ENCODE peak calls at places on chromosomes 7 and 10, in ten cellular contexts. One of them, this sample, is unnamed.

GRCh38 chr10:85606401-85606800 is 760.2 kb downstream of the GRID1 start:
- DNase-seq in stimulated activated naive CD8-positive, alpha-beta T cell treated with anti-CD3 and anti-CD28 coated beads, Interleukin-15, Interleukin-2, amounts not matched to agents 100 U/mL and 50 U/mL, for 24 hours: no peak
- DNase-seq in cardiac fibroblast: no peak
- DNase-seq in NCI-H1092 treated with DMSO at 0.1 percent for 48 hours: no peak
- DNase-seq in iris pigment epithelial cell: no peak
- DNase-seq in neural progenitor cell: no peak
- DNase-seq in fibroblast of pulmonary artery: no peak
- DNase-seq in GM03348: no peak
- DNase-seq in activated T-helper 1 cell treated with anti-CD3 and anti-CD28 coated beads, Interleukin-2, amount 50 U/mL, for 16 hours: no peak
- DNase-seq in foreskin melanocyte: no peak
- DNase-seq in this sample: no peak

GRCh38 chr10:51302316-51302715 is 228.0 kb downstream of the PRKG1 start:
- DNase-seq in foreskin melanocyte: no peak
- DNase-seq in neural progenitor cell: no peak
- DNase-seq in stimulated activated naive CD8-positive, alpha-beta T cell treated with anti-CD3 and anti-CD28 coated beads, Interleukin-15, Interleukin-2, amounts not matched to agents 100 U/mL and 50 U/mL, for 24 hours: no peak
- DNase-seq in NCI-H1092 treated with DMSO at 0.1 percent for 48 hours: no peak
- DNase-seq in cardiac fibroblast: peak; percentile 76
- DNase-seq in GM03348: peak; percentile 50
- DNase-seq in iris pigment epithelial cell: no peak
- DNase-seq in activated T-helper 1 cell treated with anti-CD3 and anti-CD28 coated beads, Interleukin-2, amount 50 U/mL, for 16 hours: no peak
- DNase-seq in fibroblast of pulmonary artery: peak; percentile 46
- DNase-seq in this sample: peak; percentile 33

GRCh38 chr10:133100706-133101463 is 13.2 kb downstream of the ADGRA1 start:
- DNase-seq in stimulated activated naive CD8-positive, alpha-beta T cell treated with anti-CD3 and anti-CD28 coated beads, Interleukin-15, Interleukin-2, amounts not matched to agents 100 U/mL and 50 U/mL, for 24 hours: peak; percentile 40
- DNase-seq in activated T-helper 1 cell treated with anti-CD3 and anti-CD28 coated beads, Interleukin-2, amount 50 U/mL, for 16 hours: no peak
- DNase-seq in NCI-H1092 treated with DMSO at 0.1 percent for 48 hours: no peak
- DNase-seq in foreskin melanocyte: no peak
- DNase-seq in neural progenitor cell: peak; percentile 98
- DNase-seq in fibroblast of pulmonary artery: no peak
- DNase-seq in cardiac fibroblast: no peak
- DNase-seq in iris pigment epithelial cell: no peak
- DNase-seq in GM03348: no peak
- DNase-seq in this sample: no peak

GRCh38 chr7:87875151-87876039 is 765 bp downstream of the SLC25A40 start:
- DNase-seq in foreskin melanocyte: no peak
- DNase-seq in iris pigment epithelial cell: no peak
- DNase-seq in stimulated activated naive CD8-positive, alpha-beta T cell treated with anti-CD3 and anti-CD28 coated beads, Interleukin-15, Interleukin-2, amounts not matched to agents 100 U/mL and 50 U/mL, for 24 hours: no peak
- DNase-seq in NCI-H1092 treated with DMSO at 0.1 percent for 48 hours: peak; percentile 64
- DNase-seq in activated T-helper 1 cell treated with anti-CD3 and anti-CD28 coated beads, Interleukin-2, amount 50 U/mL, for 16 hours: peak; percentile 11
- DNase-seq in GM03348: no peak
- DNase-seq in cardiac fibroblast: peak; percentile 18
- DNase-seq in neural progenitor cell: peak; percentile 3
- DNase-seq in fibroblast of pulmonary artery: no peak
- DNase-seq in this sample: peak; percentile 5

GRCh38 chr10:76436367-76436766 is 1004.9 kb downstream of the LRMDA start:
- DNase-seq in activated T-helper 1 cell treated with anti-CD3 and anti-CD28 coated beads, Interleukin-2, amount 50 U/mL, for 16 hours: no peak
- DNase-seq in stimulated activated naive CD8-positive, alpha-beta T cell treated with anti-CD3 and anti-CD28 coated beads, Interleukin-15, Interleukin-2, amounts not matched to agents 100 U/mL and 50 U/mL, for 24 hours: no peak
- DNase-seq in neural progenitor cell: no peak
- DNase-seq in GM03348: no peak
- DNase-seq in fibroblast of pulmonary artery: no peak
- DNase-seq in NCI-H1092 treated with DMSO at 0.1 percent for 48 hours: no peak
- DNase-seq in cardiac fibroblast: no peak
- DNase-seq in iris pigment epithelial cell: no peak
- DNase-seq in foreskin melanocyte: no peak
- DNase-seq in this sample: no peak

GRCh38 chr7:31464601-31465000 is 49.3 kb upstream of the ITPRID1 start:
- DNase-seq in iris pigment epithelial cell: no peak
- DNase-seq in cardiac fibroblast: no peak
- DNase-seq in GM03348: no peak
- DNase-seq in fibroblast of pulmonary artery: no peak
- DNase-seq in stimulated activated naive CD8-positive, alpha-beta T cell treated with anti-CD3 and anti-CD28 coated beads, Interleukin-15, Interleukin-2, amounts not matched to agents 100 U/mL and 50 U/mL, for 24 hours: no peak
- DNase-seq in foreskin melanocyte: no peak
- DNase-seq in NCI-H1092 treated with DMSO at 0.1 percent for 48 hours: no peak
- DNase-seq in neural progenitor cell: no peak
- DNase-seq in activated T-helper 1 cell treated with anti-CD3 and anti-CD28 coated beads, Interleukin-2, amount 50 U/mL, for 16 hours: no peak
- DNase-seq in this sample: no peak

GRCh38 chr7:107594961-107595737 is 15.1 kb downstream of the BCAP29 start:
- DNase-seq in foreskin melanocyte: peak; percentile 90
- DNase-seq in neural progenitor cell: no peak
- DNase-seq in iris pigment epithelial cell: peak; percentile 94
- DNase-seq in stimulated activated naive CD8-positive, alpha-beta T cell treated with anti-CD3 and anti-CD28 coated beads, Interleukin-15, Interleukin-2, amounts not matched to agents 100 U/mL and 50 U/mL, for 24 hours: no peak
- DNase-seq in GM03348: peak; percentile 55
- DNase-seq in activated T-helper 1 cell treated with anti-CD3 and anti-CD28 coated beads, Interleukin-2, amount 50 U/mL, for 16 hours: no peak
- DNase-seq in NCI-H1092 treated with DMSO at 0.1 percent for 48 hours: no peak
- DNase-seq in fibroblast of pulmonary artery: peak; percentile 98
- DNase-seq in cardiac fibroblast: peak; percentile 99
- DNase-seq in this sample: peak; percentile 98

GRCh38 chr10:72466018-72466417 is 111.3 kb upstream of the DNAJB12 start:
- DNase-seq in fibroblast of pulmonary artery: no peak
- DNase-seq in activated T-helper 1 cell treated with anti-CD3 and anti-CD28 coated beads, Interleukin-2, amount 50 U/mL, for 16 hours: no peak
- DNase-seq in foreskin melanocyte: peak; percentile 70
- DNase-seq in GM03348: no peak
- DNase-seq in cardiac fibroblast: peak; percentile 47
- DNase-seq in neural progenitor cell: no peak
- DNase-seq in NCI-H1092 treated with DMSO at 0.1 percent for 48 hours: no peak
- DNase-seq in stimulated activated naive CD8-positive, alpha-beta T cell treated with anti-CD3 and anti-CD28 coated beads, Interleukin-15, Interleukin-2, amounts not matched to agents 100 U/mL and 50 U/mL, for 24 hours: no peak
- DNase-seq in iris pigment epithelial cell: no peak
- DNase-seq in this sample: no peak

GRCh38 chr10:132575320-132576201 is 38.0 kb downstream of the INPP5A start:
- DNase-seq in GM03348: no peak
- DNase-seq in NCI-H1092 treated with DMSO at 0.1 percent for 48 hours: no peak
- DNase-seq in cardiac fibroblast: peak; percentile 71
- DNase-seq in fibroblast of pulmonary artery: peak; percentile 65
- DNase-seq in foreskin melanocyte: no peak
- DNase-seq in iris pigment epithelial cell: peak; percentile 83
- DNase-seq in activated T-helper 1 cell treated with anti-CD3 and anti-CD28 coated beads, Interleukin-2, amount 50 U/mL, for 16 hours: no peak
- DNase-seq in stimulated activated naive CD8-positive, alpha-beta T cell treated with anti-CD3 and anti-CD28 coated beads, Interleukin-15, Interleukin-2, amounts not matched to agents 100 U/mL and 50 U/mL, for 24 hours: peak; percentile 69
- DNase-seq in neural progenitor cell: no peak
- DNase-seq in this sample: peak; percentile 74

GRCh38 chr10:86968271-86968993 is at the start of gene ADIRF:
- DNase-seq in fibroblast of pulmonary artery: no peak
- DNase-seq in activated T-helper 1 cell treated with anti-CD3 and anti-CD28 coated beads, Interleukin-2, amount 50 U/mL, for 16 hours: no peak
- DNase-seq in cardiac fibroblast: no peak
- DNase-seq in iris pigment epithelial cell: no peak
- DNase-seq in stimulated activated naive CD8-positive, alpha-beta T cell treated with anti-CD3 and anti-CD28 coated beads, Interleukin-15, Interleukin-2, amounts not matched to agents 100 U/mL and 50 U/mL, for 24 hours: no peak
- DNase-seq in neural progenitor cell: no peak
- DNase-seq in GM03348: peak; percentile 54
- DNase-seq in foreskin melanocyte: no peak
- DNase-seq in NCI-H1092 treated with DMSO at 0.1 percent for 48 hours: no peak
- DNase-seq in this sample: peak; percentile 16

GRCh38 chr10:55446603-55447002 is 645.6 kb upstream of the PCDH15 start:
- DNase-seq in NCI-H1092 treated with DMSO at 0.1 percent for 48 hours: no peak
- DNase-seq in iris pigment epithelial cell: no peak
- DNase-seq in fibroblast of pulmonary artery: no peak
- DNase-seq in cardiac fibroblast: no peak
- DNase-seq in foreskin melanocyte: no peak
- DNase-seq in activated T-helper 1 cell treated with anti-CD3 and anti-CD28 coated beads, Interleukin-2, amount 50 U/mL, for 16 hours: no peak
- DNase-seq in stimulated activated naive CD8-positive, alpha-beta T cell treated with anti-CD3 and anti-CD28 coated beads, Interleukin-15, Interleukin-2, amounts not matched to agents 100 U/mL and 50 U/mL, for 24 hours: no peak
- DNase-seq in neural progenitor cell: no peak
- DNase-seq in GM03348: no peak
- DNase-seq in this sample: no peak

GRCh38 chr10:112369495-112370423 is 4.2 kb upstream of the ACSL5 start:
- DNase-seq in cardiac fibroblast: no peak
- DNase-seq in neural progenitor cell: no peak
- DNase-seq in foreskin melanocyte: no peak
- DNase-seq in stimulated activated naive CD8-positive, alpha-beta T cell treated with anti-CD3 and anti-CD28 coated beads, Interleukin-15, Interleukin-2, amounts not matched to agents 100 U/mL and 50 U/mL, for 24 hours: no peak
- DNase-seq in iris pigment epithelial cell: no peak
- DNase-seq in GM03348: no peak
- DNase-seq in NCI-H1092 treated with DMSO at 0.1 percent for 48 hours: no peak
- DNase-seq in activated T-helper 1 cell treated with anti-CD3 and anti-CD28 coated beads, Interleukin-2, amount 50 U/mL, for 16 hours: no peak
- DNase-seq in fibroblast of pulmonary artery: no peak
- DNase-seq in this sample: no peak

GRCh38 chr10:22911889-22912762 is 15.7 kb upstream of the ARMC3 start:
- DNase-seq in activated T-helper 1 cell treated with anti-CD3 and anti-CD28 coated beads, Interleukin-2, amount 50 U/mL, for 16 hours: no peak
- DNase-seq in NCI-H1092 treated with DMSO at 0.1 percent for 48 hours: peak; percentile 88
- DNase-seq in stimulated activated naive CD8-positive, alpha-beta T cell treated with anti-CD3 and anti-CD28 coated beads, Interleukin-15, Interleukin-2, amounts not matched to agents 100 U/mL and 50 U/mL, for 24 hours: no peak
- DNase-seq in iris pigment epithelial cell: peak; percentile 90
- DNase-seq in GM03348: no peak
- DNase-seq in cardiac fibroblast: peak; percentile 13
- DNase-seq in foreskin melanocyte: peak; percentile 88
- DNase-seq in neural progenitor cell: no peak
- DNase-seq in fibroblast of pulmonary artery: peak; percentile 84
- DNase-seq in this sample: peak; percentile 35

GRCh38 chr10:80459047-80459865 is 5.1 kb downstream of the TSPAN14 start:
- DNase-seq in stimulated activated naive CD8-positive, alpha-beta T cell treated with anti-CD3 and anti-CD28 coated beads, Interleukin-15, Interleukin-2, amounts not matched to agents 100 U/mL and 50 U/mL, for 24 hours: peak; percentile 75
- DNase-seq in fibroblast of pulmonary artery: peak; percentile 46
- DNase-seq in neural progenitor cell: peak; percentile 36
- DNase-seq in foreskin melanocyte: peak; percentile 80
- DNase-seq in GM03348: peak; percentile 85
- DNase-seq in cardiac fibroblast: peak; percentile 74
- DNase-seq in NCI-H1092 treated with DMSO at 0.1 percent for 48 hours: no peak
- DNase-seq in iris pigment epithelial cell: peak; percentile 79
- DNase-seq in activated T-helper 1 cell treated with anti-CD3 and anti-CD28 coated beads, Interleukin-2, amount 50 U/mL, for 16 hours: peak; percentile 47
- DNase-seq in this sample: no peak

GRCh38 chr10:12800302-12800701 is 201.2 kb downstream of the CCDC3 start:
- DNase-seq in foreskin melanocyte: no peak
- DNase-seq in stimulated activated naive CD8-positive, alpha-beta T cell treated with anti-CD3 and anti-CD28 coated beads, Interleukin-15, Interleukin-2, amounts not matched to agents 100 U/mL and 50 U/mL, for 24 hours: no peak
- DNase-seq in iris pigment epithelial cell: no peak
- DNase-seq in cardiac fibroblast: no peak
- DNase-seq in neural progenitor cell: no peak
- DNase-seq in NCI-H1092 treated with DMSO at 0.1 percent for 48 hours: no peak
- DNase-seq in fibroblast of pulmonary artery: no peak
- DNase-seq in GM03348: no peak
- DNase-seq in activated T-helper 1 cell treated with anti-CD3 and anti-CD28 coated beads, Interleukin-2, amount 50 U/mL, for 16 hours: no peak
- DNase-seq in this sample: peak; percentile 8

GRCh38 chr10:100485336-100485735 is 22.5 kb downstream of the WNT8B start:
- DNase-seq in NCI-H1092 treated with DMSO at 0.1 percent for 48 hours: no peak
- DNase-seq in stimulated activated naive CD8-positive, alpha-beta T cell treated with anti-CD3 and anti-CD28 coated beads, Interleukin-15, Interleukin-2, amounts not matched to agents 100 U/mL and 50 U/mL, for 24 hours: no peak
- DNase-seq in fibroblast of pulmonary artery: no peak
- DNase-seq in activated T-helper 1 cell treated with anti-CD3 and anti-CD28 coated beads, Interleukin-2, amount 50 U/mL, for 16 hours: no peak
- DNase-seq in GM03348: no peak
- DNase-seq in cardiac fibroblast: no peak
- DNase-seq in iris pigment epithelial cell: no peak
- DNase-seq in foreskin melanocyte: no peak
- DNase-seq in neural progenitor cell: peak; percentile 88
- DNase-seq in this sample: peak; percentile 48

This sample was measured in endothelial cell of umbilical vein.